ENCODE peak calls at places on chromosomes 13 and 19, in five cellular contexts. M is brain microvascular endothelial cell, Z is lower leg skin, N is tibial artery, L is fibroblast of the aortic adventitia. B is an unnamed sample.

GRCh38 chr13:106523566-106523965 is 11.9 kb downstream of the EFNB2 start:
- DNase-seq in M (no peak), Z (no peak), L (peak), N (no peak), B (no peak)

GRCh38 chr13:52701728-52702480 is 37.7 kb downstream of the CNMD start:
- DNase-seq in N (no peak), Z (no peak), L (no peak), M (no peak), B (no peak)

GRCh38 chr13:77516342-77516789 is 19.1 kb upstream of the SCEL start:
- DNase-seq in L (peak), Z (no peak), N (no peak), M (peak), B (no peak)

GRCh38 chr19:33102893-33103292 is 21.9 kb downstream of the GPATCH1 start:
- DNase-seq in M (no peak), L (no peak), Z (no peak), N (no peak), B (no peak)

GRCh38 chr13:25046985-25047660 is 48.8 kb upstream of the PABPC3 start:
- DNase-seq in L (no peak), N (no peak), M (peak), Z (no peak), B (no peak)

GRCh38 chr13:112962911-112963625 is 5.9 kb upstream of the MCF2L start:
- DNase-seq in Z (no peak), N (no peak), L (no peak), M (no peak), B (no peak)

GRCh38 chr19:54462713-54463530 is 656 bp downstream of the LENG9 start:
- DNase-seq in N (peak), L (peak), M (peak), Z (peak), B (peak)

GRCh38 chr19:35907377-35907745 is 734 bp downstream of the TYROBP start:
- DNase-seq in Z (no peak), N (no peak), M (no peak), L (no peak), B (no peak)

GRCh38 chr13:29581666-29582065 is 13.8 kb downstream of the SLC7A1 start:
- DNase-seq in N (no peak), Z (no peak), L (no peak), M (no peak), B (no peak)

GRCh38 chr13:28820099-28821051 is at the start of gene MTUS2:
- DNase-seq in L (no peak), N (no peak), Z (no peak), M (no peak), B (no peak)

GRCh38 chr19:45804959-45805230 is 10.2 kb downstream of the RSPH6A start:
- DNase-seq in Z (no peak), M (no peak), L (no peak), N (no peak), B (no peak)

GRCh38 chr19:4449022-4449825 is 8.4 kb downstream of the UBXN6 start:
- DNase-seq in M (no peak), N (peak), L (peak), Z (peak), B (no peak)

GRCh38 chr13:53198017-53198416 is 169.4 kb downstream of the OLFM4 start:
- DNase-seq in M (no peak), N (no peak), L (no peak), Z (no peak), B (no peak)

GRCh38 chr13:66887088-66887487 is 343.0 kb downstream of the PCDH9 start:
- DNase-seq in N (no peak), L (peak), M (no peak), Z (no peak), B (no peak)

GRCh38 chr19:18700501-18701249 is 17.2 kb downstream of the CRTC1 start:
- DNase-seq in Z (peak), N (peak), M (peak), L (peak), B (peak)

GRCh38 chr19:54473983-54474382 is 887 bp upstream of the CDC42EP5 start:
- DNase-seq in L (no peak), N (no peak), Z (no peak), M (no peak), B (no peak)

GRCh38 chr19:53132231-53132991 is at the start of gene ZNF415:
- DNase-seq in Z (peak), M (peak), N (peak), L (peak), B (peak)

GRCh38 chr13:53069800-53070199 is 41.2 kb downstream of the OLFM4 start:
- DNase-seq in L (no peak), Z (no peak), M (no peak), N (no peak), B (no peak)

GRCh38 chr13:85277753-85278152 is 521.5 kb downstream of the SLITRK6 start:
- DNase-seq in Z (no peak), N (no peak), L (peak), M (peak), B (no peak)

GRCh38 chr13:53490732-53491131 is 462.1 kb downstream of the OLFM4 start:
- DNase-seq in L (no peak), N (no peak), Z (no peak), M (no peak), B (no peak)

GRCh38 chr19:7590256-7590655 is 5.4 kb upstream of the CAMSAP3 start:
- DNase-seq in N (no peak), M (no peak), L (no peak), Z (no peak), B (no peak)

GRCh38 chr13:98254541-98254940 is 77.5 kb upstream of the RNF113B start:
- DNase-seq in Z (no peak), N (no peak), L (peak), M (no peak), B (no peak)

GRCh38 chr19:2462635-2463421 is 6.1 kb upstream of the LMNB2 start:
- DNase-seq in Z (peak), L (peak), N (peak), M (peak), B (peak)

GRCh38 chr13:45718063-45718462 is 15.9 kb downstream of the CBY2 start:
- DNase-seq in M (peak), Z (no peak), L (peak), N (no peak), B (no peak)
- TF ChIP-seq CTCF in M (peak), Z (no peak), L (peak), N (no peak), B (no peak)

GRCh38 chr13:21849323-21849722 is 178.4 kb downstream of the FGF9 start:
- DNase-seq in L (peak), M (no peak), Z (no peak), N (no peak), B (no peak)
- TF ChIP-seq CTCF in L (no peak), M (peak), Z (no peak), N (peak), B (peak)

GRCh38 chr19:47651691-47652090 is 42.8 kb downstream of the BICRA start:
- DNase-seq in M (no peak), L (no peak), Z (no peak), N (no peak), B (no peak)
- TF ChIP-seq CTCF in M (peak), L (no peak), Z (no peak), N (no peak), B (no peak)

GRCh38 chr19:43503501-43504425 is 783 bp downstream of the PHLDB3 start:
- DNase-seq in Z (peak), N (peak), L (peak), M (peak), B (peak)
- TF ChIP-seq CTCF in Z (no peak), N (no peak), L (no peak), M (no peak), B (no peak)

DNA sequence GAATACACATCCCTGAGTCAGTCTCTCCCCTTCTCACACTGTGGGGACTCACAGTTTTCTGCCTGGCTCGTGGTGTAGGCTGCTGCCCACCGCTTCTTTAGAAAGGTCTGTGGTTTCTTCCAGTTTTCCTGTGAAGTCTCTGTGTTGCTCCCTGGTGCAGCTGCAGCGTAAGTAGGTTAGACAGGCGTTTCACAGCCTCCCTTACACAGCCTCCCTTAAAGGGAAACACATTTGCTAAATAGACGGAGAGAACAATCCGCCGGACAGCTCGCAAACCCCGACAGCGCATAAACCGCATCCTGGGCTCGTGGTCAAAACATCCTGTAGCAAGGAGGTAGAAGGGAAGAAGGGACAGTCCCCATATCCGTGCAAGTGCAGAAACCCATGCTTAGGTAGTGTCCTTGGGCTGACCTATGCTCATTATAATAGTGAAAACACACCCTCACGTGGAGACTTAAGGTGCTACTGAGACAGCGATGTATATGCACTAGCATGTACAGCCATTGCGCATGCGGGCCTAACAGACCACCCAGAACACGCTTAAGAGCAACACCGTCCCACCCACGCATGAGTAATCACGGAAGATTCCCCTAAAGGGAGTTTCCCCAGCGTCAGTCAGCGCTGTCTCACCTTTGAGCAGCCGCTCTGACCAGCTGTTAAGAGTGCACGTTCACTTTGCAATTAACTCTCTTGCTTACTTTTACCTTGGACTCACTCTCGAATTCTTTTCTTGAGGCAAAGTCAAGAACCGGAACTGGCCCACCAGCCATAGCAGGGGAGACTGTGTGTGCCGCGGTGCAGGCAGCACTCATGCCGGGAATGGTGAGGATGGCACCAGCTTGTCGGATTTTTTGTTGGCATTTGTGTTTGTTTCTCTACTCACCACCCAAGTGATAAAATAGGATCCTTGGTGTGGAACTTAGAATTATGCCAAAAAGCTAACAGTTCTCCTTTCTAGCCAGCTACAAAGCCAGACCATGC is 16.6 kb downstream of the SIGLEC8 start:
- DNase-seq in Z (peak), N (no peak), L (no peak), M (no peak), B (no peak)
- TF ChIP-seq CTCF in Z (no peak), N (no peak), L (no peak), M (no peak), B (no peak)

GRCh38 chr19:42424712-42425131 is 2.5 kb downstream of the LIPE start:
- DNase-seq in M (no peak), N (no peak), L (no peak), Z (no peak), B (no peak)
- TF ChIP-seq CTCF in M (peak), N (no peak), L (no peak), Z (no peak), B (no peak)

B was measured in tibial nerve.